ENCODE peak calls at places on chromosome 21, in five cellular contexts. K is A549; O is aorta; L is effector memory CD4-positive, alpha-beta T cell; N is tibial nerve. Q is an unnamed sample.

GRCh38 chr21:31658053-31658452 is 1.4 kb upstream of the SOD1 start:
- DNase-seq in K (no peak), O (no peak), L (no peak), N (no peak), Q (no peak)

GRCh38 chr21:30223596-30223995 is 7.7 kb upstream of the CLDN8 start:
- DNase-seq in K (no peak), O (no peak), L (no peak), N (no peak), Q (no peak)

GRCh38 chr21:43981871-43982210 is 30.3 kb upstream of the TRAPPC10 start:
- DNase-seq in K (no peak), O (no peak), L (no peak), N (no peak), Q (no peak)

GRCh38 chr21:36337099-36337509 is 17.1 kb downstream of the MORC3 start:
- DNase-seq in K (peak), O (no peak), L (no peak), N (no peak), Q (no peak)

GRCh38 chr21:22063140-22063539 is 1064.9 kb downstream of the NCAM2 start:
- DNase-seq in K (no peak), O (no peak), L (no peak), N (no peak), Q (no peak)

GRCh38 chr21:25350056-25350455 is 257.2 kb downstream of the MRPL39 start:
- DNase-seq in K (no peak), O (no peak), L (no peak), N (no peak), Q (no peak)

GRCh38 chr21:34808569-34809204 is 139.9 kb downstream of the CLIC6 start:
- DNase-seq in K (no peak), O (no peak), L (no peak), N (no peak), Q (no peak)

GRCh38 chr21:44258056-44258725 is 3.5 kb downstream of the DNMT3L start:
- DNase-seq in K (no peak), O (no peak), L (no peak), N (no peak), Q (no peak)

GRCh38 chr21:14321042-14321441 is 61.9 kb downstream of the HSPA13 start:
- DNase-seq in K (no peak), O (no peak), L (no peak), N (no peak), Q (no peak)

GRCh38 chr21:36535618-36536241 is 55.8 kb upstream of the CLDN14 start:
- DNase-seq in K (no peak), O (no peak), L (no peak), N (no peak), Q (no peak)

GRCh38 chr21:44017601-44018000 is 5.5 kb downstream of the TRAPPC10 start:
- DNase-seq in K (no peak), O (peak), L (no peak), N (no peak), Q (no peak)

GRCh38 chr21:21232320-21232719 is 234.1 kb downstream of the NCAM2 start:
- DNase-seq in K (no peak), O (no peak), L (no peak), N (no peak), Q (no peak)

GRCh38 chr21:34670220-34670961 is 1.6 kb downstream of the CLIC6 start:
- DNase-seq in K (no peak), O (no peak), L (no peak), N (no peak), Q (no peak)

GRCh38 chr21:29382029-29382654 is 83.4 kb downstream of the BACH1 start:
- DNase-seq in K (peak), O (no peak), L (no peak), N (no peak), Q (no peak)

GRCh38 chr21:29218749-29219148 is 80.0 kb upstream of the BACH1 start:
- DNase-seq in K (no peak), O (no peak), L (no peak), N (no peak), Q (no peak)

GRCh38 chr21:43657355-43658093 is 1.8 kb downstream of the HSF2BP start:
- DNase-seq in K (no peak), O (no peak), L (no peak), N (no peak), Q (no peak)

GRCh38 chr21:37324558-37324957 is 42.0 kb upstream of the DYRK1A start:
- DNase-seq in K (no peak), O (no peak), L (no peak), N (no peak), Q (no peak)

GRCh38 chr21:25360593-25360992 is 246.7 kb downstream of the MRPL39 start:
- DNase-seq in K (no peak), O (no peak), L (no peak), N (no peak), Q (no peak)

GRCh38 chr21:21163904-21164303 is 165.7 kb downstream of the NCAM2 start:
- DNase-seq in K (peak), O (no peak), L (no peak), N (peak), Q (no peak)

GRCh38 chr21:35046223-35046690 is 2.8 kb downstream of the RUNX1 start:
- DNase-seq in K (no peak), O (no peak), L (no peak), N (no peak), Q (no peak)

GRCh38 chr21:29987762-29988161 is 48.0 kb upstream of the GRIK1 start:
- DNase-seq in K (no peak), O (no peak), L (no peak), N (no peak), Q (no peak)

GRCh38 chr21:34593423-34593822 is 21.5 kb downstream of the RCAN1 start:
- DNase-seq in K (no peak), O (no peak), L (no peak), N (no peak), Q (no peak)

GRCh38 chr21:25949701-25950100 is 214.9 kb downstream of the GABPA start:
- DNase-seq in K (no peak), O (no peak), L (no peak), N (no peak), Q (no peak)

GRCh38 chr21:17270234-17270633 is 242.6 kb upstream of the CXADR start:
- DNase-seq in K (peak), O (no peak), L (no peak), N (peak), Q (no peak)

GRCh38 chr21:25911730-25912401 is 177.1 kb downstream of the GABPA start:
- DNase-seq in K (no peak), O (no peak), L (no peak), N (no peak), Q (peak)

GRCh38 chr21:27244356-27244755 is 277.5 kb upstream of the ADAMTS5 start:
- DNase-seq in K (no peak), O (no peak), L (no peak), N (no peak), Q (no peak)

GRCh38 chr21:28473530-28474225 is 519.0 kb downstream of the LTN1 start:
- DNase-seq in K (no peak), O (no peak), L (no peak), N (no peak), Q (no peak)

GRCh38 chr21:23160914-23161313 is 2162.7 kb downstream of the NCAM2 start:
- DNase-seq in K (no peak), O (no peak), L (no peak), N (no peak), Q (no peak)

DNA sequence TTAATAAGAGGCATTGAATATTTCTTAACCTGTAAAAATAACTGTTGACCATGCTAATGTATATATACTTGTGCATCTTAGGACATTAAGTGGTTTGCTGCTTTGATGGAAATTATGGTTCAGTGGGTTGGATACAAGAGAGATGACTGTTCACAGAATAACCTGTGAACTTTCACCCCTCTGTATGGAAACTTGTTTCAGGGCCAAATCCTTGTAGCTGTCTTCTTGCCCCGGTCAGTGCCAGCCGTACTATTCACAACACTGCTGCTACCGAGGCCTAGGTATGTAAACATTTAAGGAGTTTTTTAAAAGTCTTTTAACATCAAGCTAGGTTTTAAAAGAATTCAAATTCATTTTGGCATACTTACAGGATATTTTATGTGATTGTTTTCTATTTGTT is 16.1 kb downstream of the DONSON start:
- DNase-seq in K (no peak), O (no peak), L (no peak), N (no peak), Q (no peak)
- H3K27ac ChIP-seq in K (no peak), O (no peak), L (no peak), N (no peak), Q (no peak)

DNA sequence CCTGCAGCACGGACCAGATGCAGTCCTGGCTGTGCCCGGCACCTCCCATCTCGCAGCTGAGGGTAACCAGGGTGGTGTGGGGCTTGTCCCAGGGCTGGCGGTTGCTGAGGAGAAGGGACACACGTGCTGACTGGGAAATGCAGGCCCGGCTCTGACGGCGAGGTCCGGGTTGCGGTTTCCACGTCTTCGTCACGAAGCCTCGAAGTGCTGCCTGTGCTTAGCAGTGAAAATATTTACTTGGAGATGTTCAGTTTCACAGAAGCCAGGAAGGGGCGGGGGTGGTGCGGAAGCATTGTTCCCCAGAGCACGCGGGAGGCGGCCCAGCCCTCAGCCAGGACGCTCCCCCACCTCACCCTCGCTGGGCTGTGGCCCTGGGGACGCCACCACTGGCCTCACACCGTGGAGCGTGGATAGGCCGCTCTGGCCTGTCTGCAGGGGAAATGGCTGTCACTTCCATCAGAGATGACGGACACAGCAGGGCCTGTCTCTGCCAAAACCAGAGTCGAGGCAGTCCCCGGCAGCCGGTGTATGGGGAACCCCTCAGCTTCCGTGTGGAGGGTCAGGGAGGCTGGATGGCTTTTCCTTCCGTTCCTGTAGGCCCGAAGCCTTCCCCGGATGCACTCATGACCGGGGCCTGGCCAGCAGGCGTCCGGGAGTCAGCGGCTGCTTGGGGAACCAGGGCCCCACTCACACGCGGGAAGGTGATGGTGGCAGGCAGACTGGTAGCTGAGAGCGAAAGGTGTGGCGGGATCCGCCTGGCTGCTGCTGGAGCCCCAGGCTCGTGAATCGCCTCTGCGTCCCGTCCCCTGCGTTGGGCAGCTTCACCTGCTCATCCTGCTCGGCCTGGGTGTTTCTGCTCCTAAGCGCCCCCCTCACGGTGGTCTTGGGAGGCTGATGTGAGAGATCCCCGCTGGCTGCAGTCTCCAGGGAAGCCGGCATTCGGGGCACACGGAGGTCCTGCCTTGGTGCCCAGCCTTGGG is 14.7 kb upstream of the POFUT2 start:
- DNase-seq in K (no peak), O (peak), L (peak), N (peak), Q (no peak)
- H3K27ac ChIP-seq in K (no peak), O (no peak), L (peak), N (peak), Q (no peak)

DNA sequence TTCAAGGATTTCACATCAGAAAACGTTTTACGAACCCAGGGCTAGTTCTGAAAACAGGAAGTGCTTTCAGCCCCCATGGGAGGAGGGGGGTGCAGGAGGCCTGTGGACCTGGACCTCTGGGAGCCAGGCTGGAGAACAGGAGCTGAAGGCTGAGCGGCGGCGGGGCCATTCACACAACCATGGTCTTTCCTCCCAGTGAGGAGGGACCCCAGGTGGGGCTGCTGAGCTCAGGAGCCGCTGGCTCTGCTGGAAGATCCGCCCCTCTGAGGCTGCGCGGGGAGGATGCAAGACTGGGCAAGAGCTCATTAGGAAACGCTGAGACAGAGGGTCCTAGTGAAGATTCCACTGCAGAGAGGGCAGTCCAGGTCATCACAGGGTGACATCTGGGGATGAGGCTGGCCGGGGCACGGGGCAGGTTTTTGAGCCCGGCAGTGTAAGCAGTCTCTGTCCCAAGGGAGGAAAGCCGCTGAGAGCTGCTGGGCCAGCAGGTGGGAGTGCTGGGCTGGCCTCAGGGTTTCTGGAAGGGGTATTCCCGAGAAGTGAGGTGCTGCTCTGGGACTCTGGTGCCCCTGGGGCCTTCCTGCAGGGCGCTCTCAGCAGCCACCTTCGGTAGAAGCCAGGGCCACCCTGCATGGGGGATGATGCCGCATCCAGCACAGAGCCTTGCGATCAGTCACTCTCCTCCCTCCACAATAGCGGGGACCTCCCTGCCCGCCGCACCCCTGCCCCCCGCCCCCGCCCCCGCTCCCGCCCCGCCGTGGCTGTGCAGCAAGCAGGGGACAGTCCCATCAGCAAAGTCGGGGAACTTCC is 7.5 kb downstream of the MX2 start:
- DNase-seq in K (no peak), O (no peak), L (peak), N (no peak), Q (no peak)
- H3K27ac ChIP-seq in K (no peak), O (no peak), L (peak), N (peak), Q (no peak)

DNA sequence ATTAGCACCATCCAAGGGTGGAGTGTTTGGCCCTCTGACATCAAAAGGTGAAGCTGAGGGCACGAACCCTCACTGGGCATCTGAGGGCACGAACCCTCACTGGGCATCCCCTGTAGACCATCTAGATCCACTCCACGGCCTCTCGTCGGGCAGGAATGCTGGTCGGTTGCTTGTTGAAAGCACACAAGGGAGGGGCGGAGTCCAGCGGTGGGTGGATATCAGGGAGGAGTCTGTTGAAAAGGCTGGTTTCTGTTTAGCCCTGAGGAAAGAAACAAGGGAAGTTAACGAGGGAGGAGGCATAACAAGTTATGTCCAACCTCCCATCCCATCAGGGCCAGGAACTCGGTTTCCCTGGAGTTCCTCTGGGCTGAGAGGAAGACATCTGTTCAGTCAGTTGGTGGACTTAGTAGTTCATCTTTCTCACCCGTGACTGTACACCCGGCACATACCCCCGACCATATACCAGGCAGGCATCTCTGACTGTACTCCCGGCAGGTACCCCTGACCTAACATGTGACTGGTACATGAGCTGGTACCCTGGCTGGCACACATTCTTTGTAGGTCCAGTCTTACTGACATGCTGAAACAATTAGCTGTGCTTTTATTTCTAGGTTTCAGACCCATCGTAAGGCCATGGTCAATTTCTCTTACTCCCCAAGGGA is 32.1 kb upstream of the PDE9A start:
- DNase-seq in K (no peak), O (no peak), L (no peak), N (no peak), Q (no peak)
- H3K27ac ChIP-seq in K (no peak), O (no peak), L (no peak), N (peak), Q (no peak)

DNA sequence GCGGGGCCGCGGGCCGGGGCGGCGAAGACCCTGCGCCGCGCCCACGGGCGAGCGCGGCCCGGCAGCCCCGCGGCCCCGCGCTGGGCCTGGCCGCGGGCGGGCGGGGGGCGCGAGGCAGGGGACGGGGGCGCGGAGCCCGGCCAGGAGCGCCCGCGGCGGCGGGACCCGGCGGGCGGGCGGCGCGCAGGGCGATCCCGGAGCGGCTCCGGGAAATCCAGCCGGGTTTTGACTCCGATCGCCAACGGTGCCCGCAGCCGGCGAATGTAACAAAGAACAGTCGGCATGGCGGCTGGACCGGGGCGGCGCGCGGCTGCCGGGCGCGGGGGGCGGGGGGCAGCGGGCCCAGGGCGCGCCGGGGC is 334 bp downstream of the PRDM15 start:
- DNase-seq in K (peak), O (peak), L (peak), N (peak), Q (peak)
- H3K27ac ChIP-seq in K (peak), O (peak), L (no peak), N (no peak), Q (no peak)

GRCh38 chr21:38956791-38957571 is 151.3 kb downstream of the ETS2 start:
- DNase-seq in K (no peak), O (no peak), L (no peak), N (no peak), Q (no peak)

GRCh38 chr21:38954450-38955059 is 148.8 kb downstream of the ETS2 start:
- DNase-seq in K (no peak), O (no peak), L (no peak), N (no peak), Q (no peak)

GRCh38 chr21:38956006-38956405 is 150.3 kb downstream of the ETS2 start:
- DNase-seq in K (no peak), O (no peak), L (no peak), N (no peak), Q (no peak)

GRCh38 chr21:38953516-38953915 is 147.8 kb downstream of the ETS2 start:
- DNase-seq in K (no peak), O (no peak), L (no peak), N (no peak), Q (no peak)

GRCh38 chr21:38955495-38955894 is 149.8 kb downstream of the ETS2 start:
- DNase-seq in K (no peak), O (no peak), L (no peak), N (no peak), Q (no peak)
- H3K27ac ChIP-seq in K (peak), O (no peak), L (no peak), N (no peak), Q (no peak)

DNA sequence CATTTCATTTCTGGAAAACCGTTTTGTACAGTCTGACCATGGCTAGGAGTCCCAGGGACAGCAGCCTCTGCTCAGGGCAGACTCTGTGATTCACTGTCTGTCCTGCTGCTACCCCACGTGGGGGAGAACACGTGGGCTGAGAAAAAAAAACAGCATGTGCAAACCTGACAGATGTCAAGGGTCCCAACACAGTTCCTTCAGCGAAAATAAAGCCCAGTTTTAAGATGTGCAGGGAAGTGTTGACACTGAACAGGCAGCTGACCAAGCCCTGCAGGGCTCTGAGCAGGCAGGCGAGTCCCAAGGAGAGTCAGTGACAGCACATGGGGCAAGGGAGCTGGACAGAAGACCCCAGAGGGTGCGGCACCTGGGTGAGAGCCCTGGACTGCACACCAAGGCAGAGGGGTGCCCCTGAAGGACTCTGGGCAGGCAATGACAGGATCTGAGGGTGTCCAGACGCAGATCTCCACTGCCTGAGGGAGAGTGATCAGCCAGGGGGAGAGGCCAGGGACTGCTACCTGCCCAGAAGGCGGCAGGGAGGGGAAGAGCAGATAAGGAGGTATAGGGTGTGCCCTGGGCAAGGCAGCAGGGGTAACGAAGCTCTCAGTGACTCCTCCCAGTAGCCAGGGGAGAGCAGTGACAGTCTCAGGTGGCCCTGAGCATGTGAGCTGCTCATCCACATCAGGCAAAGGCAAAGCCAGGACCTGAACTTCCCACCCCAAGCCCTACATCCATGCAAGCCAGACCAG is 5.1 kb upstream of the SPATC1L start:
- DNase-seq in K (no peak), O (peak), L (no peak), N (no peak), Q (no peak)
- H3K27ac ChIP-seq in K (no peak), O (no peak), L (no peak), N (peak), Q (peak)

GRCh38 chr21:33240404-33240803 is 10.7 kb downstream of the IFNAR2 start:
- DNase-seq in K (no peak), O (no peak), L (no peak), N (no peak), Q (no peak)
- H3K27ac ChIP-seq in K (no peak), O (no peak), L (no peak), N (no peak), Q (no peak)